ENCODE peak calls at places on chromosomes 12 and 14, in four cellular contexts. One of them, this sample, is unnamed.

GRCh38 chr12:45223868-45224267 is 8.0 kb downstream of the ANO6 start:
- DNase-seq in astrocyte of the spinal cord: no peak
- DNase-seq in MM.1S: peak
- DNase-seq in ACHN: no peak
- DNase-seq in this sample: no peak

GRCh38 chr14:78182722-78183121 is 12.5 kb downstream of the NRXN3 start:
- DNase-seq in astrocyte of the spinal cord: no peak
- DNase-seq in MM.1S: no peak
- DNase-seq in ACHN: no peak
- DNase-seq in this sample: no peak

GRCh38 chr14:101184104-101184455 is 280.6 kb upstream of the RTL1 start:
- DNase-seq in astrocyte of the spinal cord: no peak
- DNase-seq in MM.1S: no peak
- DNase-seq in ACHN: no peak
- DNase-seq in this sample: no peak

GRCh38 chr14:65302571-65303184 is 109.9 kb upstream of the FUT8 start:
- DNase-seq in astrocyte of the spinal cord: no peak
- DNase-seq in MM.1S: no peak
- DNase-seq in ACHN: no peak
- DNase-seq in this sample: no peak

GRCh38 chr12:12560587-12561304 is 1.9 kb downstream of the DUSP16 start:
- DNase-seq in astrocyte of the spinal cord: peak
- DNase-seq in MM.1S: peak
- DNase-seq in ACHN: peak
- DNase-seq in this sample: peak

GRCh38 chr14:95033851-95034622 is 123.3 kb downstream of the DICER1 start:
- DNase-seq in astrocyte of the spinal cord: no peak
- DNase-seq in MM.1S: no peak
- DNase-seq in ACHN: no peak
- DNase-seq in this sample: no peak

GRCh38 chr14:82621881-82622450 is 1088.3 kb upstream of the SEL1L start:
- DNase-seq in astrocyte of the spinal cord: no peak
- DNase-seq in MM.1S: no peak
- DNase-seq in ACHN: no peak
- DNase-seq in this sample: no peak

GRCh38 chr12:89355243-89356068 is 3.2 kb upstream of the DUSP6 start:
- DNase-seq in astrocyte of the spinal cord: peak
- DNase-seq in MM.1S: no peak
- DNase-seq in ACHN: peak
- DNase-seq in this sample: peak

GRCh38 chr12:72346331-72346944 is 74.3 kb downstream of the TRHDE start:
- DNase-seq in astrocyte of the spinal cord: peak
- DNase-seq in MM.1S: peak
- DNase-seq in ACHN: peak
- DNase-seq in this sample: peak

GRCh38 chr12:104877107-104877705 is 80.9 kb downstream of the SLC41A2 start:
- DNase-seq in astrocyte of the spinal cord: peak
- DNase-seq in MM.1S: no peak
- DNase-seq in ACHN: peak
- DNase-seq in this sample: peak

GRCh38 chr12:90816353-90817089 is 138.5 kb downstream of the CCER1 start:
- DNase-seq in astrocyte of the spinal cord: peak
- DNase-seq in MM.1S: no peak
- DNase-seq in ACHN: no peak
- DNase-seq in this sample: no peak

GRCh38 chr12:3311027-3311402 is 180.0 kb upstream of the PRMT8 start:
- DNase-seq in astrocyte of the spinal cord: peak
- DNase-seq in MM.1S: no peak
- DNase-seq in ACHN: peak
- DNase-seq in this sample: peak

GRCh38 chr12:40837891-40838424 is 145.7 kb downstream of the CNTN1 start:
- DNase-seq in astrocyte of the spinal cord: no peak
- DNase-seq in MM.1S: no peak
- DNase-seq in ACHN: no peak
- DNase-seq in this sample: no peak

GRCh38 chr12:32897688-32898573 is 1.4 kb upstream of the PKP2 start:
- DNase-seq in astrocyte of the spinal cord: no peak
- DNase-seq in MM.1S: no peak
- DNase-seq in ACHN: no peak
- DNase-seq in this sample: no peak

GRCh38 chr12:21559855-21560569 is 33.9 kb downstream of the SPX start:
- DNase-seq in astrocyte of the spinal cord: peak
- DNase-seq in MM.1S: no peak
- DNase-seq in ACHN: no peak
- DNase-seq in this sample: peak

GRCh38 chr14:101254805-101255764 is 306.2 kb upstream of the DIO3 start:
- DNase-seq in astrocyte of the spinal cord: no peak
- DNase-seq in MM.1S: no peak
- DNase-seq in ACHN: no peak
- DNase-seq in this sample: peak

GRCh38 chr12:58629376-58629775 is 290.9 kb downstream of the LRIG3 start:
- DNase-seq in astrocyte of the spinal cord: no peak
- DNase-seq in MM.1S: no peak
- DNase-seq in ACHN: no peak
- DNase-seq in this sample: no peak

GRCh38 chr12:6063379-6063735 is 61.1 kb downstream of the VWF start:
- DNase-seq in astrocyte of the spinal cord: no peak
- DNase-seq in MM.1S: no peak
- DNase-seq in ACHN: no peak
- DNase-seq in this sample: no peak

GRCh38 chr12:126831115-126831514 is 1435.9 kb upstream of the TMEM132C start:
- DNase-seq in astrocyte of the spinal cord: no peak
- DNase-seq in MM.1S: no peak
- DNase-seq in ACHN: peak
- DNase-seq in this sample: no peak

GRCh38 chr12:65443038-65443437 is 164.6 kb downstream of the MSRB3 start:
- DNase-seq in astrocyte of the spinal cord: no peak
- DNase-seq in MM.1S: no peak
- DNase-seq in ACHN: no peak
- DNase-seq in this sample: no peak

GRCh38 chr14:33073023-33073422 is 134.3 kb downstream of the NPAS3 start:
- DNase-seq in astrocyte of the spinal cord: no peak
- DNase-seq in MM.1S: no peak
- DNase-seq in ACHN: no peak
- DNase-seq in this sample: no peak

GRCh38 chr14:103444837-103445524 is 59.8 kb downstream of the MARK3 start:
- DNase-seq in astrocyte of the spinal cord: peak
- DNase-seq in MM.1S: no peak
- DNase-seq in ACHN: no peak
- DNase-seq in this sample: no peak

This sample was measured in RKO.